ENCODE peak calls at places on chromosomes 2 and 18, in four cellular contexts. O is activated CD4-positive, alpha-beta T cell treated with anti-CD3 and anti-CD28 coated beads for 24 hours; U is T-helper 17 cell; E is right atrium auricular region. N is an unnamed sample.

GRCh38 chr2:238947243-238947760 is 99.4 kb downstream of the TWIST2 start:
- DNase-seq in O (no peak), U (no peak), E (no peak), N (no peak)

GRCh38 chr2:667332-668000 is 9.7 kb downstream of the TMEM18 start:
- DNase-seq in O (no peak), U (no peak), E (no peak), N (no peak)

GRCh38 chr18:59623456-59624383 is 73.5 kb downstream of the CCBE1 start:
- DNase-seq in O (no peak), U (no peak), E (no peak), N (no peak)

GRCh38 chr2:203830294-203831055 is 37.1 kb upstream of the CTLA4 start:
- DNase-seq in O (peak), U (no peak), E (no peak), N (no peak)

GRCh38 chr18:4453712-4454547 is 1.2 kb downstream of the DLGAP1 start:
- DNase-seq in O (no peak), U (no peak), E (no peak), N (no peak)

GRCh38 chr2:144938308-144938709 is 418.4 kb upstream of the ZEB2 start:
- DNase-seq in O (no peak), U (no peak), E (no peak), N (no peak)

GRCh38 chr2:71995067-71995665 is 152.5 kb downstream of the CYP26B1 start:
- DNase-seq in O (no peak), U (no peak), E (no peak), N (no peak)

GRCh38 chr2:153115141-153115540 is 363.4 kb downstream of the RPRM start:
- DNase-seq in O (no peak), U (no peak), E (no peak), N (no peak)

GRCh38 chr2:235594041-235594440 is 100.2 kb downstream of the AGAP1 start:
- DNase-seq in O (no peak), U (no peak), E (no peak), N (no peak)

GRCh38 chr2:861655-862355 is 88.8 kb upstream of the SNTG2 start:
- DNase-seq in O (no peak), U (no peak), E (no peak), N (no peak)

GRCh38 chr2:148540022-148540421 is 104.5 kb upstream of the EPC2 start:
- DNase-seq in O (no peak), U (no peak), E (no peak), N (no peak)

GRCh38 chr2:100606332-100606731 is 43.5 kb downstream of the PDCL3 start:
- DNase-seq in O (no peak), U (no peak), E (no peak), N (no peak)

GRCh38 chr2:25829828-25830227 is 48.5 kb downstream of the ASXL2 start:
- DNase-seq in O (no peak), U (no peak), E (no peak), N (no peak)

GRCh38 chr2:45675130-45675812 is 23.8 kb downstream of the PRKCE start:
- DNase-seq in O (no peak), U (no peak), E (no peak), N (no peak)

GRCh38 chr2:3666613-3666975 is 8.6 kb downstream of the ALLC start:
- DNase-seq in O (no peak), U (no peak), E (no peak), N (no peak)

GRCh38 chr2:233332125-233332524 is 22.2 kb upstream of the DGKD start:
- DNase-seq in O (no peak), U (no peak), E (no peak), N (no peak)

GRCh38 chr2:178846458-178846802 is 39.2 kb upstream of the TTN start:
- DNase-seq in O (no peak), U (no peak), E (no peak), N (no peak)

GRCh38 chr2:68870215-68870614 is 982 bp downstream of the BMP10 start:
- DNase-seq in O (no peak), U (no peak), E (no peak), N (no peak)

GRCh38 chr2:96240341-96241038 is 25.3 kb downstream of the TMEM127 start:
- DNase-seq in O (no peak), U (no peak), E (no peak), N (no peak)

GRCh38 chr18:46289931-46290330 is 185.7 kb downstream of the HAUS1 start:
- DNase-seq in O (no peak), U (no peak), E (peak), N (no peak)

GRCh38 chr2:11515441-11516071 is 18.3 kb upstream of the GREB1 start:
- DNase-seq in O (no peak), U (no peak), E (no peak), N (no peak)

GRCh38 chr2:60070851-60071250 is 482.6 kb downstream of the BCL11A start:
- DNase-seq in O (no peak), U (no peak), E (no peak), N (no peak)

GRCh38 chr2:105864262-105864661 is 119.5 kb downstream of the NCK2 start:
- DNase-seq in O (no peak), U (no peak), E (no peak), N (no peak)

GRCh38 chr2:215738360-215738759 is 275.0 kb downstream of the MREG start:
- DNase-seq in O (no peak), U (no peak), E (no peak), N (no peak)

GRCh38 chr2:100940240-100940639 is 61.8 kb upstream of the RPL31 start:
- DNase-seq in O (no peak), U (no peak), E (peak), N (no peak)

GRCh38 chr18:43442571-43442970 is 165.3 kb upstream of the SYT4 start:
- DNase-seq in O (no peak), U (no peak), E (no peak), N (no peak)

N was measured in activated gamma-delta T cell.